ENCODE peak calls at places on chromosomes 1 and 21, in five cellular contexts. K is adrenal gland, U is body of pancreas, S is heart left ventricle, Y is endothelial cell of umbilical vein. H is an unnamed sample.

GRCh38 chr1:204560590-204560989 is 44.4 kb downstream of the MDM4 start:
- DNase-seq in K (no peak), U (no peak), S (no peak), Y (no peak), H (no peak)

GRCh38 chr1:232927722-232928505 is 22.5 kb upstream of the NTPCR start:
- DNase-seq in K (no peak), U (no peak), S (no peak), Y (no peak), H (no peak)

GRCh38 chr1:176949033-176949662 is 215.4 kb downstream of the ASTN1 start:
- DNase-seq in K (peak), U (peak), S (peak), Y (peak), H (peak)

GRCh38 chr1:46401964-46402626 is 8.0 kb downstream of the FAAH start:
- DNase-seq in K (peak), U (peak), S (peak), Y (peak), H (no peak)

GRCh38 chr1:178932966-178933603 is 62.2 kb upstream of the ANGPTL1 start:
- DNase-seq in K (no peak), U (no peak), S (no peak), Y (no peak), H (no peak)

GRCh38 chr1:12614402-12615165 is 3.4 kb downstream of the DHRS3 start:
- DNase-seq in K (no peak), U (no peak), S (no peak), Y (no peak), H (no peak)

GRCh38 chr1:161962094-161962887 is 61.4 kb downstream of the OLFML2B start:
- DNase-seq in K (peak), U (no peak), S (no peak), Y (peak), H (peak)

GRCh38 chr1:66747500-66747899 is 4.8 kb upstream of the DYNLT5 start:
- DNase-seq in K (no peak), U (no peak), S (no peak), Y (no peak), H (no peak)

GRCh38 chr21:25862596-25862995 is 127.8 kb downstream of the GABPA start:
- DNase-seq in K (no peak), U (no peak), S (no peak), Y (no peak), H (peak)

GRCh38 chr1:56360021-56360420 is 219.3 kb downstream of the PLPP3 start:
- DNase-seq in K (no peak), U (no peak), S (no peak), Y (no peak), H (no peak)

GRCh38 chr1:175508320-175509110 is 234.9 kb downstream of the TNR start:
- DNase-seq in K (no peak), U (no peak), S (no peak), Y (peak), H (no peak)

GRCh38 chr1:178653091-178653490 is 72.0 kb upstream of the RALGPS2 start:
- DNase-seq in K (no peak), U (no peak), S (no peak), Y (no peak), H (no peak)

GRCh38 chr21:26124421-26124833 is 46.1 kb downstream of the APP start:
- DNase-seq in K (no peak), U (no peak), S (no peak), Y (peak), H (no peak)

GRCh38 chr1:2784854-2785630 is 16.5 kb downstream of the TTC34 start:
- DNase-seq in K (no peak), U (peak), S (peak), Y (no peak), H (no peak)

GRCh38 chr1:154479764-154480421 is 22.1 kb upstream of the TDRD10 start:
- DNase-seq in K (peak), U (peak), S (peak), Y (peak), H (peak)

GRCh38 chr1:45488978-45489377 is 2.0 kb downstream of the TESK2 start:
- DNase-seq in K (no peak), U (no peak), S (no peak), Y (no peak), H (no peak)

GRCh38 chr1:47838562-47839459 is 158.4 kb downstream of the TRABD2B start:
- DNase-seq in K (no peak), U (peak), S (no peak), Y (no peak), H (no peak)

GRCh38 chr1:227453962-227454361 is 109.4 kb upstream of the ZNF678 start:
- DNase-seq in K (peak), U (no peak), S (no peak), Y (no peak), H (no peak)

GRCh38 chr1:204320413-204320812 is 39.3 kb downstream of the PLEKHA6 start:
- DNase-seq in K (no peak), U (no peak), S (no peak), Y (no peak), H (no peak)

DNA sequence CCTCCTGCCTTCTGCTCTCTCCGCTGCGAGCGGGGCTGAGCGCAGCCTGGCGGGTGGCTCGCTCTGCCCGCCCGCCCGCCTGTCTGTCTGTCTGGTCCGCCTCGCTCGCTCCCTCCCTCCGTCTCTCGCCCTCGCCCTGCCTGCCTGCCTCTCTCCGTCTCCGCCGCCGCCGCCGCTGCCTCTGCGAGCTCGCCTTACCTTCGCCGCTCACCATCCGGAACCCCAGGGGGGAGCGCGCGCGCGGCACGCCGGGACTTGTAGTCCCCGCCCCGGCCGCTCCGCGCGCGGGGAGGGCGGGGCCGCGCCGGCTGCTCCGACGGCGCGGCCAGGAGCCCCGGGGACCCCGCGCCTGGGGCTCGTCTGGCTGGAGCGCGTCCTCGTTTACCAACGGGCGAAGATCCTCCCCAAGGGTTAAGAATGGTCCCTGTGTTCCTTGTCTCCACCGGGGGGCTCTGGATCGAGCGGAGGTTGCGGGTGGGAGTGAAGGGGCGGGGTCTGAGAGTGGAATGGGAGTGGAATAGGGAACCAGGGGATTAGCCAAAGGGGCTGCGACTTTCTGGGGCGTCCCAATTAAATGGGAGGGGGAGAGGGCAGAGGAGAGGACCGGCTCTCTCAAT is at the start of gene AHDC1:
- DNase-seq in K (peak), U (peak), S (peak), Y (peak), H (peak)
- TF ChIP-seq POLR2A in K (peak), U (peak), S (peak), Y (peak), H (no peak)

DNA sequence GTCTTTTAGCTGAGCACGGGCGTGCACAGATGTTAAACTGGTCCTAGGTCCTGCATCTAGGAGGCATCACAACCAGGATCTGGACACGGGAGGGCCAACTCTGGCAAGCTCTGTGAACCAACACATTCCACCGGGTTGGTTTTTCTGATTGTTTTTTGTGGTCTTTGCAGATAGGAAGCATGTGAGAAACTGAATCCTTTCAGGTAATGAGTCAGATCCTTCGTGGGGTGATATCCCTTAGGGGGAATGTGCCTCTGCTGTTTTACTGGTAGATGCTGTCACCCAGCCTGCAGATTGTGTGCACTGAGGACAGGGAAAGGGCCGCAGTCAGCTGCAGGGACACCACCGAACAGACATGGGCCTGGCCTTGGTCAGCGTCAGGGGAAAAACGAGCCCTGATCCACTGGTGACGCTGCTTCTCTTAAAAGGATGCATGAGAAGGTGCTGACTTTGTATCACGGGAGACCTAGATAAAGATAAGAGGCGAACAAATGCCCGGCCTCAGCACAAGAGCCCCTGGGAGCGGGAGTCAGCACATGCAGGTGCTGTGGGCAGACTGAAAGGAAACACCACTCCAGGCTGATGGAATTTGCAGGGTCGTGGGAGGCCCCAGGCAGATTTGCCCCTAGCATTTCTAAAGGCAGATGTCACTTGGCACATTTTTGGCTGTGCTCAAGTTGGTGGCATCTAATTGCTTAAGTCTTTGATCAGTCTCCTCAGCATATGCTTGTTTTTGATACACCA is 51.1 kb downstream of the DOP1B start:
- DNase-seq in K (no peak), U (no peak), S (no peak), Y (peak), H (no peak)
- TF ChIP-seq POLR2A in K (no peak), U (no peak), S (no peak), Y (no peak), H (no peak)

DNA sequence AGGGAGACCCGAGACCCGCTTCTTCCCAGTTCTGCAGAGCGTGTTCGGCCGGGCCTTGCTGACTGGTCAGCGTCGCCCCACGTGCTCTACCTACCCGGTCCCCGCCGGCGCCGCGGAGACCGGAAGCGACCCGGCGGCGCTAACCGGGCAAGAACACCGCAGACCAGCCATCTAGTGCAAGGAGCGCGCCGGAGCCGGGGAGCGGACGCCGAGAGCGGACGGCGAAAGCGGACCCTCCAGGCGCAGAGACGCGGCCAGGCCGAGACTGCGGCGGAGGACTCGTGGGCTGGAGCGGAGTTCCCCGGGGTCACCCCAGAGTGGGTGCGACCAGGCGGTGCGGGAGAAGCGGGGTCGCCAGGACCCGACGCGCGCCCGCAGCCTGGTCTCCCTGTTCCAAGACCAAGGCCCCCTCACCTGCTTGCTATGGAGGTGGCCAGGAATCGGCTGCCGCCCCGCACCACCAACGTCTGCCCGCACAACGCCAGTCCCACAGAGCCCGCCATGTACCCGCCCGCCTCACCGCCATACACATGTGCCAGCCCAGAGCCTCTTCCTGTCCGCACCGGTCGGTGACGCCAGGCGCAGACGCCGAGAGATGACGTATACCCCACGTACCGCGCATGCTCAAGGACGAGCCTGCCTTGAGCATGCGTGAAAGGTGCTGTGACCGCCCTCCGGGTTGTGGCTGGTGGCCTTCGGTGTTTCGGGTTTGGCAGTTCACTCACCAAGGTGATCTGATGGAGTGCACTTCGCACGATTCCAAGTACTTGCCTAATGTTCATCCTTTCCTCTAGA is at the start of gene WDR4:
- DNase-seq in K (peak), U (peak), S (peak), Y (peak), H (peak)
- TF ChIP-seq POLR2A in K (peak), U (peak), S (peak), Y (peak), H (peak)

GRCh38 chr1:108963052-108963686 is at the start of gene CLCC1:
- DNase-seq in K (peak), U (peak), S (peak), Y (peak), H (peak)
- TF ChIP-seq POLR2A in K (peak), U (peak), S (peak), Y (peak), H (peak)

DNA sequence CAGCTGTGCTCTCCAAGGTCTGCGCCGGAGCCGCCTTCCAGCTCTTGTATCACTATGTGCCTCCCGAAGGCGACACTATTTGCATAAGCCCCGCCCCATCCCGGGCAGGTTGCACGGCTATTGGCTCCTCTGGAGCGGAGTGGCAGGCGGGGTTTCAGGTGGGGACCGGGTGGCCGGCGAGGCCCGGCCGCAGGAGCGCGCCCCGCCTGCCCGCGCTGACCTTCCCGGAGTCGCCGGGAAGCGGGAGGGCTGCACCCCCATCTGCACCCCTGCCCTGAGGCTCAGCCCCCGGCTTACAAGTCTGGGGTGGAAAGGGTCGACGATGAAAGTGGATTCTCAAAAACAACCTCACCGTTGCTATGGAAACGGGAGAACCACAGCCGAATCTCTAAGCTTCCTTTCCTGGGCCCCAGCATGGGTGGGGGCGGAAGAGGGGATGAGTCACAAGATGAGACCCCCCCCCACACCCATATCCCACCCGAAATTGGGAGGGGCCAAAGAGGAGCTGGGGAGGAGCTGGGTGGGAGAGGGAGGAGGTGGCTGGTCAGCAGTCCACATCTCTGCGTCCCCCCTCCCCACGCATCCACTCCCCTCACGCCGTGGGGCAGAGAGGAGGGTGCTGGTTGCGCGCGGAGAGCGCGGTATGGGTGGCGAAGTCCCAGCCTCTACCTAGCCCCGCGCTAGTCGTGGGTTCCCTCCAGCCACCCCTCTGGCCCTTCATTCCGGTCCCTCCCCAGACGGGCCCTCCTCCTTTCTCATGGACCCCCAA is at the start of gene HPCAL4:
- DNase-seq in K (peak), U (peak), S (peak), Y (peak), H (peak)
- TF ChIP-seq POLR2A in K (peak), U (peak), S (no peak), Y (no peak), H (no peak)

GRCh38 chr1:94325379-94326302 is 88.3 kb upstream of the ARHGAP29 start:
- DNase-seq in K (no peak), U (no peak), S (no peak), Y (peak), H (no peak)
- TF ChIP-seq POLR2A in K (no peak), U (no peak), S (no peak), Y (peak), H (no peak)

GRCh38 chr1:160615660-160616059 is 31.2 kb downstream of the SLAMF1 start:
- DNase-seq in K (no peak), U (no peak), S (no peak), Y (no peak), H (no peak)
- TF ChIP-seq POLR2A in K (no peak), U (no peak), S (no peak), Y (no peak), H (no peak)